ENCODE peak calls at places on chromosomes 6 and 20, in five cellular contexts. T, V, U, L and P are unnamed samples.

GRCh38 chr20:33645072-33645358 is 17.1 kb upstream of the C20orf144 start:
- DNase-seq in T (no peak), V (no peak), U (no peak), L (no peak), P (no peak)

GRCh38 chr6:167789358-167789757 is 37.4 kb upstream of the AFDN start:
- DNase-seq in T (no peak), V (no peak), U (no peak), L (no peak), P (no peak)

GRCh38 chr6:25700841-25701240 is 48.8 kb downstream of the SCGN start:
- DNase-seq in T (no peak), V (no peak), U (no peak), L (no peak), P (no peak)

GRCh38 chr6:15332441-15332840 is 86.6 kb downstream of the JARID2 start:
- DNase-seq in T (no peak), V (no peak), U (no peak), L (no peak), P (peak)

GRCh38 chr6:148274809-148275208 is 67.8 kb upstream of the SASH1 start:
- DNase-seq in T (no peak), V (no peak), U (no peak), L (no peak), P (no peak)

GRCh38 chr20:52313335-52313963 is 121.9 kb upstream of the ZFP64 start:
- DNase-seq in T (peak), V (no peak), U (no peak), L (no peak), P (no peak)

GRCh38 chr20:63635431-63636141 is 8.7 kb upstream of the GMEB2 start:
- DNase-seq in T (no peak), V (no peak), U (peak), L (no peak), P (no peak)

GRCh38 chr6:149313070-149313469 is 4.4 kb upstream of the TAB2 start:
- DNase-seq in T (no peak), V (no peak), U (no peak), L (no peak), P (no peak)

GRCh38 chr20:6660441-6660840 is 107.0 kb upstream of the BMP2 start:
- DNase-seq in T (no peak), V (no peak), U (no peak), L (no peak), P (no peak)

GRCh38 chr6:117986401-117986800 is 79.3 kb downstream of the SLC35F1 start:
- DNase-seq in T (no peak), V (no peak), U (no peak), L (no peak), P (no peak)

GRCh38 chr6:154478021-154478651 is 32.3 kb downstream of the CNKSR3 start:
- DNase-seq in T (no peak), V (no peak), U (no peak), L (no peak), P (no peak)

GRCh38 chr6:28218312-28219248 is 6.5 kb upstream of the ZSCAN9 start:
- DNase-seq in T (peak), V (no peak), U (no peak), L (peak), P (peak)

GRCh38 chr6:21587182-21587924 is 6.2 kb upstream of the SOX4 start:
- DNase-seq in T (peak), V (peak), U (peak), L (no peak), P (peak)